ENCODE peak calls at places on chromosomes 7 and 10, in six cellular contexts. One of them, this sample, is unnamed.

GRCh38 chr7:151626422-151627115 is 106.9 kb upstream of the RHEB start:
- DNase-seq in endodermal cell: peak
- DNase-seq in epithelial cell of esophagus: peak
- DNase-seq in pancreas: no peak
- DNase-seq in right atrium auricular region: no peak
- DNase-seq in SK-N-SH: peak
- DNase-seq in this sample: peak

GRCh38 chr7:45938626-45939302 is 17.7 kb upstream of the IGFBP3 start:
- DNase-seq in SK-N-SH: no peak
- DNase-seq in epithelial cell of esophagus: no peak
- DNase-seq in right atrium auricular region: no peak
- DNase-seq in endodermal cell: peak
- DNase-seq in pancreas: no peak
- DNase-seq in this sample: no peak

GRCh38 chr10:58514102-58514472 is 1.4 kb downstream of the BICC1 start:
- DNase-seq in right atrium auricular region: no peak
- DNase-seq in pancreas: no peak
- DNase-seq in endodermal cell: no peak
- DNase-seq in SK-N-SH: no peak
- DNase-seq in epithelial cell of esophagus: no peak
- DNase-seq in this sample: no peak

GRCh38 chr7:144256112-144256511 is 8.5 kb downstream of the OR2A7 start:
- DNase-seq in right atrium auricular region: no peak
- DNase-seq in SK-N-SH: no peak
- DNase-seq in epithelial cell of esophagus: peak
- DNase-seq in pancreas: no peak
- DNase-seq in endodermal cell: peak
- DNase-seq in this sample: no peak

GRCh38 chr7:31311465-31312074 is 29.0 kb downstream of the NEUROD6 start:
- DNase-seq in epithelial cell of esophagus: no peak
- DNase-seq in endodermal cell: peak
- DNase-seq in SK-N-SH: no peak
- DNase-seq in pancreas: no peak
- DNase-seq in right atrium auricular region: no peak
- DNase-seq in this sample: no peak

GRCh38 chr7:86918245-86918644 is 141.2 kb downstream of the ELAPOR2 start:
- DNase-seq in epithelial cell of esophagus: no peak
- DNase-seq in right atrium auricular region: no peak
- DNase-seq in pancreas: no peak
- DNase-seq in SK-N-SH: no peak
- DNase-seq in endodermal cell: no peak
- DNase-seq in this sample: no peak

GRCh38 chr10:5457741-5458140 is 41.6 kb downstream of the CALML5 start:
- DNase-seq in right atrium auricular region: no peak
- DNase-seq in epithelial cell of esophagus: no peak
- DNase-seq in SK-N-SH: no peak
- DNase-seq in endodermal cell: no peak
- DNase-seq in pancreas: no peak
- DNase-seq in this sample: no peak

GRCh38 chr7:2803755-2804154 is 40.4 kb downstream of the GNA12 start:
- DNase-seq in SK-N-SH: no peak
- DNase-seq in pancreas: no peak
- DNase-seq in right atrium auricular region: no peak
- DNase-seq in endodermal cell: no peak
- DNase-seq in epithelial cell of esophagus: no peak
- DNase-seq in this sample: no peak

GRCh38 chr10:123142701-123143161 is 5.2 kb upstream of the HMX2 start:
- DNase-seq in epithelial cell of esophagus: no peak
- DNase-seq in SK-N-SH: no peak
- DNase-seq in pancreas: peak
- DNase-seq in endodermal cell: peak
- DNase-seq in right atrium auricular region: no peak
- DNase-seq in this sample: no peak

DNA sequence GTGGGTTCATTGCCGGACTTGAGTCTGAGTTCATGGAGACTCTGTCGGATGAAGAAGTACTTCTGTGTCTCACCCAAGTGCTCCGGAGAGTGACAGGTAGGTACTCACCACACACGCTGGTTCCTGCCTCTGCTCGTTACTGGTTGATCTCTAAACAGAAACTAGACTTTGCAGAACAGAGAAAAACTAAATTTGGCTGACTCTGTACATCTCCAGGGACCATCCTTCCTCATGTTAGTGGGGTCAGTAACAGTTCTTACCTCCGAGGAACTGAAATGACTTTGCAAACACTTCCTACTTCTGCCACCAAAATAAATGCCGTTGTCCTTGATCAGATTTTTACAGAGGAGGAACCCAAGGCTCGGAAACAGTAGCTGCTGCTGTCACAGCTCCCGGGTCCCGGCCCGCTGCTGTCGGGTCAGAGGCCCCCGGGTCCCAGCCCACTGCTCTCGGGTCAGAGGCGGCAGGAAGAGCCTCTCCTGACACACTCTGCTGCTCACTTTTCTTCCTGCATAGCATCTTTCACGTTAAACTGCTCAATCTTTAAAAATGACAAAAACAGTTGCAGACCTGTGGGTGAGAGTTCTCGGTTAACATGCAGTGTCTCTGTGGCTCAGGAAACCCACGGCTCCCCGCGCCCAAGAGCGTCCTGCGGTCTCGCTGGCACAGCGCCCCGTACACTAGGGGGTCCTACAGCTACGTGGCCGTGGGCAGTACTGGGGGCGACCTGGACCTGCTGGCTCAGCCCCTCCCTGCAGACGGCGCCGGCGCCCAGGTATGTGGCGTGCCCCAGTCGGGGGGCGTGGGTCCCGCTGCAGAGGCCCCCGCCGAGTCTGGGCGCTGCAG is 4.8 kb upstream of the MTG1 start:
- DNase-seq in right atrium auricular region: no peak
- DNase-seq in pancreas: no peak
- DNase-seq in epithelial cell of esophagus: no peak
- DNase-seq in endodermal cell: no peak
- DNase-seq in SK-N-SH: no peak
- DNase-seq in this sample: no peak
- H3K4me3 ChIP-seq in right atrium auricular region: no peak
- H3K4me3 ChIP-seq in pancreas: no peak
- H3K4me3 ChIP-seq in epithelial cell of esophagus: no peak
- H3K4me3 ChIP-seq in endodermal cell: no peak
- H3K4me3 ChIP-seq in SK-N-SH: no peak
- H3K4me3 ChIP-seq in this sample: no peak

GRCh38 chr10:60098676-60099601 is 192.6 kb upstream of the CCDC6 start:
- DNase-seq in SK-N-SH: peak
- DNase-seq in endodermal cell: peak
- DNase-seq in pancreas: no peak
- DNase-seq in epithelial cell of esophagus: peak
- DNase-seq in right atrium auricular region: no peak
- DNase-seq in this sample: no peak

GRCh38 chr10:60105195-60105812 is 198.9 kb upstream of the CCDC6 start:
- DNase-seq in SK-N-SH: no peak
- DNase-seq in endodermal cell: no peak
- DNase-seq in epithelial cell of esophagus: no peak
- DNase-seq in right atrium auricular region: no peak
- DNase-seq in pancreas: no peak
- DNase-seq in this sample: no peak

GRCh38 chr10:60099998-60100747 is 193.8 kb upstream of the CCDC6 start:
- DNase-seq in SK-N-SH: peak
- DNase-seq in pancreas: no peak
- DNase-seq in right atrium auricular region: no peak
- DNase-seq in endodermal cell: no peak
- DNase-seq in epithelial cell of esophagus: peak
- DNase-seq in this sample: no peak

GRCh38 chr10:60096761-60097513 is 190.6 kb upstream of the CCDC6 start:
- DNase-seq in endodermal cell: no peak
- DNase-seq in pancreas: no peak
- DNase-seq in right atrium auricular region: no peak
- DNase-seq in SK-N-SH: no peak
- DNase-seq in epithelial cell of esophagus: no peak
- DNase-seq in this sample: no peak

DNA sequence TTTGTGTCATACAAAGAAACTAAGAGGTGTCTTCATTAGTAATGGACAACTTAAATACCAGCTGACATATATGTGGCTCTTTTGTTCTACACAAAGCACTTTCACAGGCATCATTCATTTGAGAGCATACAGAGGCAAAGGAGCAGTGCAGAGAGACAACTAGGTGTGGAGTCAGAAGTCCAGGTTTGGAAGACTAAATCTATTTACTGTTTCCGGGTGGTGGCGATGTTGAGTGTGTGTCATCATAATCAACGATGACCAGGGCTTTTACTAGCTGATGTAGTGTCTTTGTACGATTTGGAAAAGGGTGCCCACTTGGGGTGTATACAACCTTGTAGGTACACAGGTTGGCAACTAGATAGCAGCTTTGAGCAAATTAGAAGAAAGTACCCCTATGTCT is 195.5 kb upstream of the CCDC6 start:
- DNase-seq in endodermal cell: peak
- DNase-seq in SK-N-SH: no peak
- DNase-seq in pancreas: no peak
- DNase-seq in epithelial cell of esophagus: peak
- DNase-seq in right atrium auricular region: no peak
- DNase-seq in this sample: no peak
- TF ChIP-seq CTCF in endodermal cell: peak
- TF ChIP-seq CTCF in SK-N-SH: no peak
- TF ChIP-seq CTCF in pancreas: no peak
- TF ChIP-seq CTCF in epithelial cell of esophagus: no peak
- TF ChIP-seq CTCF in right atrium auricular region: no peak
- TF ChIP-seq CTCF in this sample: no peak

GRCh38 chr7:130485734-130486113 is 6.2 kb upstream of the MEST start:
- DNase-seq in epithelial cell of esophagus: no peak
- DNase-seq in SK-N-SH: no peak
- DNase-seq in pancreas: no peak
- DNase-seq in endodermal cell: no peak
- DNase-seq in right atrium auricular region: no peak
- DNase-seq in this sample: no peak
- H3K4me3 ChIP-seq in epithelial cell of esophagus: peak
- H3K4me3 ChIP-seq in SK-N-SH: no peak
- H3K4me3 ChIP-seq in pancreas: peak
- H3K4me3 ChIP-seq in endodermal cell: no peak
- H3K4me3 ChIP-seq in right atrium auricular region: peak
- H3K4me3 ChIP-seq in this sample: peak

GRCh38 chr10:106789623-106790022 is 374.9 kb downstream of the SORCS1 start:
- DNase-seq in SK-N-SH: no peak
- DNase-seq in epithelial cell of esophagus: no peak
- DNase-seq in right atrium auricular region: no peak
- DNase-seq in pancreas: no peak
- DNase-seq in endodermal cell: no peak
- DNase-seq in this sample: no peak

DNA sequence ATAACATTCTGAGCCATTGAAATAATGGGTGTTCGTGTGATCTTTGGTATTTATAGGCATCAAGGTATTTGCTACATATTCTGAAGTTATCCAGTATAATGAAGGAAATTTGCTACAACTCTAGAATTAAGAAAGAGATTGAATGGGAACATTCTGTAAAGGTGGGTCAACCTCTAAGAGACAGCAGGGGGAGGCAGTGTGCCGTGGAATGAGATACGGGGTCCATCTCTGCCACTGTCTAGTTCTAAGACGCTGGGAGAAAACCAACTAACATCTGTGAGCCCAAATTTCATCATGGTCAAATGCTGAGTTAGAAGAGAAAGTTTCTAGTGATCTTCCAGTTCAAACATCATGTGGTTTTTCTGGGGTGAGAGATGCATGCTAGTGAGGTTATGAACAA is 368.9 kb downstream of the SORCS1 start:
- DNase-seq in SK-N-SH: peak
- DNase-seq in right atrium auricular region: no peak
- DNase-seq in pancreas: no peak
- DNase-seq in endodermal cell: peak
- DNase-seq in epithelial cell of esophagus: no peak
- DNase-seq in this sample: peak
- TF ChIP-seq CTCF in SK-N-SH: peak
- TF ChIP-seq CTCF in right atrium auricular region: no peak
- TF ChIP-seq CTCF in pancreas: no peak
- TF ChIP-seq CTCF in endodermal cell: peak
- TF ChIP-seq CTCF in epithelial cell of esophagus: no peak
- TF ChIP-seq CTCF in this sample: peak

DNA sequence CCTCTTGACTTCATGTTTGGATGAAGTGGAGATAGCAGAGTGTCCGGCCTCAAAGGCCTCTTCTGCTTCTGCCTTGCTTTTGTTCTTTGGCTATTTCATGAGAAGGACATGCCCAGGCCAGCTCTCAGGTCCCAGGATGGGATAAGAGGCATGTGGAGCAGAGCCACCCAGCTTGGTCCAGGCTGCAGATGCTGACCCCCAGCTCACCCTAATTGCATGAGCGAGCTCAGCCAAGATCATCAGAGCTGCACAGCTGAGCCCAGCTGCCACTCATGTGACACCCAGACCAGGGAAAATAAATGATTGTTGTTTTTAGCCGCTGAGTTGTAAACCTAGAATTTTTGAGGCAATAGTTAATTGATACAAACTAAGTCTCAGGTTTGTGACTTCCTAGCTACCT is 230.0 kb downstream of the PHF14 start:
- DNase-seq in epithelial cell of esophagus: no peak
- DNase-seq in endodermal cell: no peak
- DNase-seq in right atrium auricular region: no peak
- DNase-seq in SK-N-SH: no peak
- DNase-seq in pancreas: no peak
- DNase-seq in this sample: no peak
- H3K4me3 ChIP-seq in epithelial cell of esophagus: no peak
- H3K4me3 ChIP-seq in endodermal cell: no peak
- H3K4me3 ChIP-seq in right atrium auricular region: no peak
- H3K4me3 ChIP-seq in SK-N-SH: no peak
- H3K4me3 ChIP-seq in pancreas: no peak
- H3K4me3 ChIP-seq in this sample: no peak

GRCh38 chr10:19809481-19809880 is 6.8 kb upstream of the PLXDC2 start:
- DNase-seq in SK-N-SH: no peak
- DNase-seq in endodermal cell: no peak
- DNase-seq in pancreas: no peak
- DNase-seq in epithelial cell of esophagus: no peak
- DNase-seq in right atrium auricular region: no peak
- DNase-seq in this sample: no peak
- TF ChIP-seq CTCF in SK-N-SH: no peak
- TF ChIP-seq CTCF in endodermal cell: no peak
- TF ChIP-seq CTCF in pancreas: no peak
- TF ChIP-seq CTCF in epithelial cell of esophagus: no peak
- TF ChIP-seq CTCF in right atrium auricular region: no peak
- TF ChIP-seq CTCF in this sample: no peak

GRCh38 chr7:42493436-42494198 is 256.6 kb upstream of the GLI3 start:
- DNase-seq in epithelial cell of esophagus: peak
- DNase-seq in right atrium auricular region: peak
- DNase-seq in pancreas: peak
- DNase-seq in endodermal cell: peak
- DNase-seq in SK-N-SH: peak
- DNase-seq in this sample: peak
- H3K4me3 ChIP-seq in epithelial cell of esophagus: peak
- H3K4me3 ChIP-seq in right atrium auricular region: peak
- H3K4me3 ChIP-seq in pancreas: no peak
- H3K4me3 ChIP-seq in endodermal cell: peak
- H3K4me3 ChIP-seq in SK-N-SH: peak
- H3K4me3 ChIP-seq in this sample: peak

This sample was measured in thyroid gland.